ENCODE peak calls at places on chromosomes 3 and 15, in six cellular contexts. W is NCI-H345, I is H54, X is heart left ventricle, H is astrocyte of the cerebellum, M is GM12864. K is an unnamed sample.

GRCh38 chr15:40257656-40258450 is 19.0 kb downstream of the PAK6 start:
- DNase-seq in X (no peak), M (no peak), W (no peak), H (no peak), I (no peak), K (no peak)

GRCh38 chr3:151843275-151843674 is 29.4 kb downstream of the AADAC start:
- DNase-seq in X (no peak), W (peak; percentile 1), H (no peak), I (no peak), M (no peak), K (no peak)

GRCh38 chr3:5390221-5390620 is 202.7 kb downstream of the EDEM1 start:
- DNase-seq in I (no peak), X (no peak), W (no peak), H (no peak), M (no peak), K (no peak)

GRCh38 chr3:117463276-117463675 is 753.7 kb downstream of the TUSC7 start:
- DNase-seq in M (no peak), H (peak; percentile 18), I (no peak), W (no peak), X (no peak), K (no peak)

GRCh38 chr3:167780214-167780613 is 44.7 kb downstream of the SERPINI1 start:
- DNase-seq in I (no peak), W (no peak), M (no peak), H (no peak), X (no peak), K (no peak)

GRCh38 chr3:183428140-183429023 is at the start of gene MCF2L2:
- DNase-seq in H (no peak), M (peak; percentile 7), W (peak; percentile 81), I (no peak), X (peak; percentile 80), K (peak; percentile 87)

GRCh38 chr3:98099848-98100247 is 12.9 kb downstream of the OR5AC2 start:
- DNase-seq in H (no peak), M (no peak), X (no peak), W (no peak), I (no peak), K (no peak)

GRCh38 chr15:101510212-101511197 is 21.0 kb upstream of the PCSK6 start:
- DNase-seq in H (no peak), I (no peak), M (no peak), W (no peak), X (no peak), K (no peak)

GRCh38 chr3:46187876-46188275 is 20.2 kb downstream of the CCR1 start:
- DNase-seq in M (peak; percentile 47), X (no peak), W (no peak), H (no peak), I (no peak), K (no peak)

GRCh38 chr3:119302697-119303630 is 8.8 kb downstream of the ARHGAP31 start:
- DNase-seq in X (no peak), W (no peak), M (no peak), I (no peak), H (no peak), K (no peak)

GRCh38 chr3:36257117-36257516 is 123.2 kb upstream of the STAC start:
- DNase-seq in X (no peak), M (no peak), H (no peak), W (no peak), I (no peak), K (no peak)

GRCh38 chr15:75067123-75067854 is 43.9 kb downstream of the PPCDC start:
- DNase-seq in H (no peak), W (no peak), M (peak; percentile 65), I (peak; percentile 19), X (no peak), K (no peak)

GRCh38 chr3:70061111-70061510 is 61.6 kb downstream of the SAMMSON start:
- DNase-seq in M (no peak), H (no peak), W (no peak), X (no peak), I (no peak), K (no peak)

GRCh38 chr15:51076898-51077564 is 17.7 kb downstream of the TNFAIP8L3 start:
- DNase-seq in M (no peak), H (peak; percentile 75), I (no peak), X (peak; percentile 44), W (no peak), K (peak; percentile 81)

GRCh38 chr3:3192481-3192764 is 12.9 kb upstream of the CRBN start:
- DNase-seq in X (no peak), I (no peak), H (no peak), W (no peak), M (no peak), K (no peak)

GRCh38 chr15:71413419-71413818 is 298.1 kb downstream of the THSD4 start:
- DNase-seq in W (no peak), M (no peak), H (no peak), X (no peak), I (no peak), K (no peak)

GRCh38 chr3:183477801-183478456 is 49.5 kb upstream of the MCF2L2 start:
- DNase-seq in I (no peak), M (no peak), X (no peak), W (peak; percentile 94), H (no peak), K (no peak)

GRCh38 chr15:100595964-100596363 is 6.0 kb downstream of the LINS1 start:
- DNase-seq in H (no peak), X (no peak), W (no peak), I (no peak), M (no peak), K (no peak)

GRCh38 chr3:130935761-130936160 is 41.9 kb downstream of the ATP2C1 start:
- DNase-seq in H (no peak), M (no peak), W (no peak), I (no peak), X (no peak), K (no peak)

GRCh38 chr3:153284282-153284938 is 122.4 kb downstream of the RAP2B start:
- DNase-seq in X (peak; percentile 48), W (no peak), I (peak; percentile 33), M (no peak), H (peak; percentile 59), K (peak; percentile 84)

GRCh38 chr3:139052802-139053600 is 8.3 kb upstream of the PRR23C start:
- DNase-seq in H (no peak), X (no peak), I (no peak), M (no peak), W (no peak), K (no peak)

GRCh38 chr3:52523386-52524257 is 10.0 kb downstream of the NT5DC2 start:
- DNase-seq in H (no peak), I (no peak), M (no peak), W (no peak), X (peak; percentile 26), K (peak; percentile 48)

GRCh38 chr3:51942603-51943450 is 664 bp downstream of the PARP3 start:
- DNase-seq in I (peak; percentile 91), W (no peak), X (peak; percentile 81), M (peak; percentile 44), H (no peak), K (peak; percentile 88)

GRCh38 chr15:40049076-40049475 is 10.1 kb upstream of the SRP14 start:
- DNase-seq in X (no peak), W (no peak), I (no peak), H (no peak), M (no peak), K (no peak)

GRCh38 chr3:141648055-141648910 is 89.8 kb upstream of the RNF7 start:
- DNase-seq in X (no peak), H (no peak), M (no peak), I (no peak), W (no peak), K (no peak)

K was measured in aorta.